ENCODE peak calls at places on chromosome 14, in eight cellular contexts. Z, Y, D, H, Q, E, S and G are unnamed samples.

GRCh38 chr14:22081352-22081751 is 407.7 kb upstream of the OR4E1 start:
- DNase-seq in Z (no peak), Y (no peak), D (no peak), H (no peak), Q (no peak), E (no peak), S (no peak), G (no peak)

GRCh38 chr14:69547701-69548348 is 26.8 kb downstream of the CCDC177 start:
- DNase-seq in Z (peak), Y (no peak), D (no peak), H (no peak), Q (no peak), E (no peak), S (no peak), G (no peak)

GRCh38 chr14:33699300-33699699 is 251.6 kb downstream of the EGLN3 start:
- DNase-seq in Z (no peak), Y (no peak), D (no peak), H (no peak), Q (no peak), E (no peak), S (no peak), G (no peak)

GRCh38 chr14:95784137-95784536 is 70.2 kb upstream of the TCL1A start:
- DNase-seq in Z (peak), Y (no peak), D (no peak), H (no peak), Q (no peak), E (no peak), S (peak), G (peak)

GRCh38 chr14:100106661-100107112 is 41.5 kb downstream of the EVL start:
- DNase-seq in Z (no peak), Y (no peak), D (no peak), H (no peak), Q (no peak), E (no peak), S (no peak), G (no peak)

GRCh38 chr14:104681689-104682074 is 7.7 kb upstream of the INF2 start:
- DNase-seq in Z (peak), Y (peak), D (no peak), H (peak), Q (peak), E (peak), S (peak), G (no peak)

GRCh38 chr14:74394549-74394948 is 31.5 kb downstream of the SYNDIG1L start:
- DNase-seq in Z (no peak), Y (no peak), D (no peak), H (no peak), Q (no peak), E (no peak), S (no peak), G (no peak)

GRCh38 chr14:84782902-84783301 is 747.0 kb upstream of the FLRT2 start:
- DNase-seq in Z (no peak), Y (no peak), D (no peak), H (no peak), Q (no peak), E (no peak), S (no peak), G (no peak)

GRCh38 chr14:100994757-100995156 is 91.2 kb upstream of the RTL1 start:
- DNase-seq in Z (no peak), Y (no peak), D (no peak), H (no peak), Q (no peak), E (no peak), S (no peak), G (no peak)

GRCh38 chr14:50045837-50046236 is 70.5 kb downstream of the VCPKMT start:
- DNase-seq in Z (no peak), Y (no peak), D (no peak), H (no peak), Q (no peak), E (no peak), S (no peak), G (no peak)

GRCh38 chr14:70808402-70809237 is 693 bp downstream of the MAP3K9 start:
- DNase-seq in Z (peak), Y (peak), D (peak), H (peak), Q (peak), E (peak), S (no peak), G (peak)

GRCh38 chr14:51094282-51094821 is 553 bp downstream of the TRIM9 start:
- DNase-seq in Z (peak), Y (peak), D (peak), H (no peak), Q (peak), E (peak), S (no peak), G (no peak)

GRCh38 chr14:37550511-37550910 is 44.5 kb downstream of the FOXA1 start:
- DNase-seq in Z (no peak), Y (no peak), D (no peak), H (no peak), Q (no peak), E (no peak), S (no peak), G (no peak)

GRCh38 chr14:80117876-80118275 is 93.4 kb downstream of the DIO2 start:
- DNase-seq in Z (no peak), Y (no peak), D (no peak), H (no peak), Q (no peak), E (no peak), S (no peak), G (no peak)

GRCh38 chr14:75628816-75629215 is 31.9 kb downstream of the ERG28 start:
- DNase-seq in Z (no peak), Y (no peak), D (no peak), H (no peak), Q (no peak), E (no peak), S (no peak), G (no peak)

GRCh38 chr14:95315156-95315555 is 4.6 kb downstream of the CLMN start:
- DNase-seq in Z (no peak), Y (no peak), D (no peak), H (no peak), Q (no peak), E (no peak), S (no peak), G (no peak)

GRCh38 chr14:64614992-64615391 is 65.2 kb downstream of the PPP1R36 start:
- DNase-seq in Z (no peak), Y (no peak), D (no peak), H (no peak), Q (no peak), E (no peak), S (no peak), G (no peak)

GRCh38 chr14:28785096-28785952 is 18.7 kb downstream of the FOXG1 start:
- DNase-seq in Z (peak), Y (no peak), D (no peak), H (no peak), Q (no peak), E (no peak), S (no peak), G (no peak)

GRCh38 chr14:53670701-53671100 is 285.9 kb downstream of the BMP4 start:
- DNase-seq in Z (no peak), Y (no peak), D (no peak), H (no peak), Q (no peak), E (no peak), S (peak), G (peak)

GRCh38 chr14:32611752-32612151 is 282.7 kb downstream of the AKAP6 start:
- DNase-seq in Z (no peak), Y (no peak), D (no peak), H (no peak), Q (no peak), E (no peak), S (no peak), G (no peak)

GRCh38 chr14:76268013-76268376 is 107.9 kb upstream of the ESRRB start:
- DNase-seq in Z (no peak), Y (no peak), D (no peak), H (no peak), Q (no peak), E (no peak), S (no peak), G (no peak)

GRCh38 chr14:54450535-54450934 is 9.4 kb upstream of the CNIH1 start:
- DNase-seq in Z (no peak), Y (no peak), D (no peak), H (no peak), Q (no peak), E (no peak), S (no peak), G (no peak)

GRCh38 chr14:88322505-88323085 is 474 bp downstream of the KCNK10 start:
- DNase-seq in Z (peak), Y (no peak), D (no peak), H (no peak), Q (no peak), E (no peak), S (no peak), G (no peak)
- H3K4me3 ChIP-seq in Z (peak), Y (no peak), D (no peak), H (no peak), Q (no peak), E (no peak), S (peak), G (no peak)

DNA sequence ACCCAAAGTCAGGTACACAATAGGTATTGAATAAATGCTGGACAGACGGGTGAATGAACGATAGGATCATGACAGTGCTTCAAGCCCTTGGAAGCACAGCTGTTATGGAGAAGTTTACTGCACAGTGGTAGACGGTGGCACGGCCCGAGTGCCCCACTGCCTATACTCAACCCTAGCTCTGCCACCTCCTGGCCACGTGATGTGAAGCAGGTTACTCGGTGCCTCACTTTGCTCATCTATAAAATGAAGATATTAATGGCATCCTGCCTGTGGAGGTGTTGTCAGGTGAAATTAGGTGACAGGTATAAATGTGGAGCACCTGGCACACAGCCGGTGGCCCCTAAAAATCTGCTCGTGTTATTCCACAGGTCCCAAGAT is 5.8 kb downstream of the ASB2 start:
- DNase-seq in Z (peak), Y (no peak), D (peak), H (no peak), Q (no peak), E (no peak), S (peak), G (no peak)
- H3K4me3 ChIP-seq in Z (no peak), Y (no peak), D (peak), H (no peak), Q (peak), E (peak), S (peak), G (no peak)

GRCh38 chr14:24241829-24242443 is 487 bp downstream of the TINF2 start:
- DNase-seq in Z (peak), Y (peak), D (peak), H (peak), Q (peak), E (peak), S (peak), G (peak)
- H3K4me3 ChIP-seq in Z (peak), Y (peak), D (peak), H (peak), Q (peak), E (peak), S (peak), G (peak)

GRCh38 chr14:52220924-52221802 is 46.3 kb upstream of the PTGDR start:
- DNase-seq in Z (no peak), Y (no peak), D (no peak), H (no peak), Q (no peak), E (no peak), S (no peak), G (no peak)
- H3K4me3 ChIP-seq in Z (no peak), Y (no peak), D (peak), H (no peak), Q (peak), E (peak), S (no peak), G (no peak)

GRCh38 chr14:92288994-92289393 is 34.0 kb upstream of the SLC24A4 start:
- DNase-seq in Z (no peak), Y (no peak), D (no peak), H (no peak), Q (no peak), E (no peak), S (no peak), G (no peak)

GRCh38 chr14:92297818-92298595 is 25.0 kb upstream of the SLC24A4 start:
- DNase-seq in Z (peak), Y (no peak), D (no peak), H (no peak), Q (no peak), E (no peak), S (no peak), G (no peak)

GRCh38 chr14:92294506-92294905 is 28.5 kb upstream of the SLC24A4 start:
- DNase-seq in Z (no peak), Y (no peak), D (no peak), H (no peak), Q (no peak), E (no peak), S (no peak), G (no peak)
- H3K4me3 ChIP-seq in Z (no peak), Y (no peak), D (no peak), H (no peak), Q (no peak), E (no peak), S (no peak), G (no peak)